ENCODE peak calls at places on chromosome 11, in eight cellular contexts. V, H, L, N, B, P, D and G are unnamed samples.

GRCh38 chr11:2569321-2569721 is 124.5 kb downstream of the KCNQ1 start:
- DNase-seq in V (no peak), H (no peak), L (no peak), N (no peak), B (peak; percentile 33), P (no peak), D (no peak), G (no peak)

GRCh38 chr11:6611092-6612007 is 666 bp downstream of the TAF10 start:
- DNase-seq in V (peak; percentile 54), H (no peak), L (peak; percentile 24), N (peak; percentile 76), B (peak; percentile 9), P (no peak), D (peak; percentile 41), G (peak; percentile 18)

GRCh38 chr11:114310095-114310494 is 13.9 kb downstream of the NNMT start:
- DNase-seq in V (no peak), H (no peak), L (no peak), N (no peak), B (no peak), P (no peak), D (no peak), G (no peak)

GRCh38 chr11:122853971-122854446 is 15.7 kb downstream of the CRTAM start:
- DNase-seq in V (no peak), H (peak; percentile 15), L (peak; percentile 16), N (peak; percentile 24), B (peak; percentile 58), P (peak; percentile 25), D (peak; percentile 12), G (peak; percentile 68)

GRCh38 chr11:58691675-58692074 is 40.1 kb downstream of the GLYAT start:
- DNase-seq in V (no peak), H (no peak), L (no peak), N (no peak), B (no peak), P (no peak), D (no peak), G (no peak)

GRCh38 chr11:64268687-64269379 is 15.6 kb downstream of the BAD start:
- DNase-seq in V (peak; percentile 72), H (no peak), L (peak; percentile 54), N (peak; percentile 90), B (peak; percentile 69), P (no peak), D (no peak), G (no peak)

GRCh38 chr11:28400236-28401100 is 292.3 kb downstream of the METTL15 start:
- DNase-seq in V (no peak), H (no peak), L (no peak), N (no peak), B (no peak), P (no peak), D (no peak), G (no peak)

GRCh38 chr11:104946907-104947306 is 21.5 kb downstream of the CASP4 start:
- DNase-seq in V (peak; percentile 18), H (no peak), L (no peak), N (no peak), B (peak; percentile 76), P (no peak), D (no peak), G (peak; percentile 40)

GRCh38 chr11:23540101-23540561 is 679.9 kb upstream of the CCDC179 start:
- DNase-seq in V (no peak), H (no peak), L (no peak), N (no peak), B (peak; percentile 1), P (peak; percentile 17), D (no peak), G (no peak)

GRCh38 chr11:72773291-72773690 is 20.6 kb downstream of the STARD10 start:
- DNase-seq in V (no peak), H (no peak), L (no peak), N (peak; percentile 65), B (peak; percentile 22), P (no peak), D (no peak), G (no peak)